ENCODE peak calls at places on chromosomes 7 and 10, in eight cellular contexts. Z, A, N, O, W, S, L and K are unnamed samples.

GRCh38 chr10:74262856-74263255 is 111.8 kb downstream of the ADK start:
- DNase-seq in N (no peak), Z (no peak), A (no peak), S (no peak), L (no peak), O (no peak), W (no peak), K (no peak)

GRCh38 chr10:949446-949845 is 17.9 kb upstream of the LARP4B start:
- DNase-seq in L (no peak), A (no peak), W (no peak), O (no peak), S (no peak), Z (no peak), N (no peak), K (no peak)

GRCh38 chr10:96366508-96366907 is 7.7 kb upstream of the OPALIN start:
- DNase-seq in O (no peak), W (no peak), N (no peak), A (no peak), S (peak), L (no peak), Z (no peak), K (no peak)

GRCh38 chr7:143463556-143463955 is 14.1 kb upstream of the TAS2R41 start:
- DNase-seq in O (no peak), S (no peak), L (no peak), Z (no peak), N (no peak), W (no peak), A (peak), K (no peak)

GRCh38 chr10:33274096-33274785 is 60.2 kb downstream of the NRP1 start:
- DNase-seq in O (no peak), S (no peak), W (no peak), L (no peak), A (no peak), Z (no peak), N (no peak), K (no peak)

GRCh38 chr7:133645870-133646492 is 393.1 kb downstream of the EXOC4 start:
- DNase-seq in O (no peak), W (no peak), A (peak), L (no peak), N (no peak), Z (no peak), S (peak), K (no peak)

GRCh38 chr7:31955021-31955420 is 115.2 kb downstream of the PDE1C start:
- DNase-seq in Z (no peak), N (no peak), L (no peak), W (no peak), S (peak), A (no peak), O (no peak), K (no peak)

GRCh38 chr10:14302035-14302434 is 28.7 kb downstream of the FRMD4A start:
- DNase-seq in L (no peak), Z (no peak), N (no peak), S (peak), O (no peak), A (no peak), W (no peak), K (no peak)

GRCh38 chr7:150383710-150384397 is 4.7 kb downstream of the ZNF775 start:
- DNase-seq in W (no peak), A (no peak), N (peak), Z (no peak), L (no peak), S (no peak), O (no peak), K (no peak)